ENCODE peak calls at places on chromosomes 6 and 20, in four cellular contexts. I, G, Y and V are unnamed samples.

GRCh38 chr6:170083236-170084051 is 207.4 kb downstream of the DLL1 start:
- DNase-seq in I (no peak), G (no peak), Y (no peak), V (no peak)

GRCh38 chr20:10671850-10672578 is 1.8 kb downstream of the JAG1 start:
- DNase-seq in I (peak; percentile 15), G (peak; percentile 64), Y (no peak), V (no peak)

GRCh38 chr6:161101517-161101916 is 109.9 kb downstream of the MAP3K4 start:
- DNase-seq in I (no peak), G (peak; percentile 25), Y (no peak), V (no peak)

GRCh38 chr20:17645546-17646208 is 36.4 kb downstream of the RRBP1 start:
- DNase-seq in I (no peak), G (no peak), Y (no peak), V (no peak)

GRCh38 chr6:12392490-12392889 is 102.3 kb downstream of the EDN1 start:
- DNase-seq in I (no peak), G (no peak), Y (no peak), V (no peak)

GRCh38 chr6:157182503-157183254 is 140.6 kb downstream of the TMEM242 start:
- DNase-seq in I (no peak), G (no peak), Y (no peak), V (no peak)

GRCh38 chr6:37696841-37697735 is 595 bp downstream of the MDGA1 start:
- DNase-seq in I (peak; percentile 47), G (peak; percentile 25), Y (no peak), V (no peak)

GRCh38 chr6:5164092-5164491 is 79.0 kb downstream of the PPP1R3G start:
- DNase-seq in I (no peak), G (no peak), Y (no peak), V (no peak)

GRCh38 chr6:131958095-131958494 is 6.9 kb upstream of the CCN2 start:
- DNase-seq in I (no peak), G (no peak), Y (no peak), V (no peak)

GRCh38 chr20:39004508-39004907 is 42.4 kb downstream of the DHX35 start:
- DNase-seq in I (no peak), G (no peak), Y (no peak), V (no peak)

DNA sequence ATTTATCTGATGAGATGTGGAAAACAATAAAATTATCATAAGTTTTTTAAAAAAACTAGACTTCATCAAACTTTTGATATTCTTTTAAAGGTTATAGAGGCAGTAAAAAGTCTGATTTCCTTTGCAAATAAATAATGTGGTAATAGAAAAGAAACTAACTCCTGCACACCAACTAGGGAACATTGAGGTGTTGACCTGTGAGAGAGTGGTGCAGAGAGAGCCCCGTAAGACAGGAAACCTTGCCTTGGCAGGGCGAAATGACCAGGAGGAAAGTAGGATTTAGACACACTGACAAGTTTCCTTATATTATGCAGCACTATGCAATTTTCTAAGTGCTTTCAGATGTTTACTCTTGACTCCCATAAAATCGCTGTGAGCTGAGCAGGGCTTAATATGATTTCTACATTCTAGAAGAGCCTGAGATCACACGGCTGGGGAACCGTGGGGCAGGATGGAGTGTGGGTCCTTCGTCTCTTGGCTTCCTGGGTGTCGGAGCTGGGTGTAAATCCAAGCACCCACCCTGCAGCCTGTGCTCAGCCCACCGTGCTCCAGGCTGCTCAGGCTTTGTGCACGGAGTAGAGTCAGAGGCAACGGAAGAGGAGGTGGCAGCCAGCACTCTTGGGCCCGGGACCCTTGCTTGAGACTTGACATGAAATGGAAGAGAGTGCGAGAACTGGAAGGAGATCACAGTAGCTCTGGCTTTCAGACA is 61.3 kb upstream of the FOXQ1 start:
- DNase-seq in I (no peak), G (no peak), Y (no peak), V (no peak)
- TF ChIP-seq CBFB in I (no peak), G (no peak), Y (no peak), V (no peak)

GRCh38 chr6:27836783-27837635 is 75.2 kb downstream of the OR2B2 start:
- DNase-seq in I (peak; percentile 75), G (peak; percentile 44), Y (no peak), V (peak; percentile 86)
- TF ChIP-seq CBFB in I (no peak), G (no peak), Y (no peak), V (no peak)

DNA sequence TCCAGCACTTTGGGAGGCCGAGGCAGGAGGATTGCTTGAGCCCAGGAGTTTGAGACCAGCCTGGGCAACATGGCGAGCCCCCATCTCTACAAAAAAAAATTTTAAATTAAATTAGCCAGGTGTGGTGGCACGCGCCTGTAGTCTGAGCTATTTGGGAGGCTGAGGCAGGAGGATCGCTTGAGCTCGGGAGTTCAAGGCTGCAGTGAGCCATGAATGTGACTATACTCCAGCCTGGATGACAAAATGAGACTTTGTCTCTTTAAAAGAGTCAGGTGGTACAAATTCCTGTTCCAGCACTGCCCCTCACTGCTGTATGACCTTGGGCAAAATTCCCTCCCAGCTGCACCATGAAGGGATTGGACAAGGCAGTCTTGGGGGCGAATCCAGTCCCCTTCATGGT is 28.5 kb downstream of the AHCY start:
- DNase-seq in I (no peak), G (no peak), Y (no peak), V (peak; percentile 35)
- TF ChIP-seq CBFB in I (no peak), G (no peak), Y (no peak), V (no peak)

DNA sequence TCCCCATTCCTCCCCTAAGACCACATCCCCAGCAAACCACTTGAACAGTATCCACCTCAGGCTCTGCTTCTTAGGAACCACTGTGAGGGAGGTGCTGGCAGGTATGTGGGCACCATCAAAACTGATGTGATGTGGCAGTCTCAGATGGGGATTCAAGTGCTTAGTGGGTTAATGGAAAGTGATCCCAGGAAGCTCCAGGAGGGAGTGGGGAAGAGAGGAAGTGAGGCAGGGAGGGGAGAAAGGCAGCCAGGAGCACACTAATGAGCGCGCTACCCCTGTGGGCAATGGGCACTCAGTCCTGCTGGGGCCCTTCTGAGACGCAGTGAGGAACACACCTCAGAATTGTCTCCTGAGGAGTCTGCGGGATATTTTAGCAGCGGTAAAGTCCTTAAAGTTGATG is 263.1 kb upstream of the MOCS1 start:
- DNase-seq in I (no peak), G (no peak), Y (no peak), V (no peak)
- TF ChIP-seq CBFB in I (no peak), G (no peak), Y (no peak), V (no peak)

GRCh38 chr20:63953764-63954429 is 2.3 kb downstream of the UCKL1 start:
- DNase-seq in I (no peak), G (no peak), Y (no peak), V (no peak)

GRCh38 chr20:63952769-63953168 is 3.4 kb downstream of the UCKL1 start:
- DNase-seq in I (no peak), G (no peak), Y (no peak), V (no peak)

GRCh38 chr20:63951398-63952209 is 4.6 kb downstream of the UCKL1 start:
- DNase-seq in I (no peak), G (no peak), Y (no peak), V (no peak)

GRCh38 chr20:63950701-63951397 is 5.4 kb downstream of the UCKL1 start:
- DNase-seq in I (no peak), G (no peak), Y (no peak), V (no peak)

DNA sequence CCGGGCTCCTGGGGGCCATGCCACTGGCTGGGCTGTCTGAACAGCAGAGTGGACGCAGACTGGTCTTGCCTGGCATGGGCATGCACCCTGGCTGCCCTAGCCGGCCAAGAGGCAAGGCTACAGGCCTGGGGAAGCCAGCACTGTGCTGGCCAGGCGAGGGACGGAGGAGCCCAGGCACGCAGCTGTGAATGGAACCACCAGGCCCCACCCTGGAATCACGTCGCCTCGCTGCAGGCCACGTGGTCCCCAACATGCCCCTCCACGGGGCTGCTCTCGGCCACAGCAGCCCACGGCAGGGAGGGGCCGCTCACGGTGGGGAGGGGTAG is 4.0 kb downstream of the UCKL1 start:
- DNase-seq in I (no peak), G (no peak), Y (no peak), V (no peak)
- TF ChIP-seq CBFB in I (no peak), G (no peak), Y (no peak), V (no peak)

DNA sequence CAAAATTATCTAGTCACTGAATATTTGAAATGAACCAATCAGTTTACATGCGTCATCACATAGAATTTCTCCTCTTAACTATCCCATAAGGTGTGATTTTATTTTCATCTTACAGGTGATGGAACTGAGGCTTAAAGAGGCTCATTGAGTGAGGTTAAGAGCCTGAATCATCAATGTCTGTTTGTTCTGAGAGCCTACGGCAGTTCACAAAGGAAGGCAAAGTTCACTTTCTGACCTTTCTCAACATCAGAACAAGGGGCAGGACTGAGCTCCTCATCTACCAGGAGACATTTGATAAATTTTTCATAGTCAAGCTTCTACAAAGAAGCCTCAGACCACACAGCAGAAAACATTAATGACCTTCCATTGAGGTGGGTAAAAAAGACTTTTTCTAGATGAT is 54.9 kb upstream of the OLIG3 start:
- DNase-seq in I (no peak), G (no peak), Y (no peak), V (no peak)
- TF ChIP-seq CBFB in I (no peak), G (no peak), Y (no peak), V (no peak)

GRCh38 chr20:54256202-54256601 is 48.3 kb downstream of the PFDN4 start:
- DNase-seq in I (no peak), G (no peak), Y (no peak), V (no peak)

GRCh38 chr20:54255157-54255556 is 47.3 kb downstream of the PFDN4 start:
- DNase-seq in I (no peak), G (no peak), Y (no peak), V (no peak)

GRCh38 chr20:54250691-54251090 is 42.8 kb downstream of the PFDN4 start:
- DNase-seq in I (no peak), G (no peak), Y (no peak), V (no peak)

GRCh38 chr20:54254596-54254995 is 46.7 kb downstream of the PFDN4 start:
- DNase-seq in I (no peak), G (no peak), Y (no peak), V (no peak)

GRCh38 chr20:54251093-54251492 is 43.2 kb downstream of the PFDN4 start:
- DNase-seq in I (no peak), G (no peak), Y (no peak), V (no peak)
- TF ChIP-seq CBFB in I (no peak), G (no peak), Y (no peak), V (no peak)